ENCODE peak calls at places on chromosomes 7 and 10, in eight cellular contexts. N is cardiac muscle cell, U is SK-N-SH, K is tibial artery, T is GM23338, P is right atrium auricular region, W is PC-9, V is bronchial epithelial cell. Q is an unnamed sample. For H3K27me3, the result is how much of the 10 kb centered on the place peaks cover.

GRCh38 chr7:78734626-78735025 is 718.8 kb downstream of the MAGI2 start:
- DNase-seq in N (no peak), U (no peak), K (no peak), T (no peak), P (no peak), W (no peak), V (peak), Q (no peak)

GRCh38 chr10:78335691-78336401 is 302.2 kb downstream of the RPS24 start:
- DNase-seq in N (no peak), U (peak), K (peak), T (no peak), P (peak), W (no peak), V (no peak), Q (no peak)

GRCh38 chr10:95133997-95134396 is 60.0 kb upstream of the ACSM6 start:
- DNase-seq in N (no peak), U (no peak), K (no peak), T (peak), P (no peak), W (no peak), V (no peak), Q (no peak)

GRCh38 chr10:17645591-17646345 is 1.8 kb downstream of the STAM start:
- DNase-seq in N (no peak), U (no peak), K (no peak), T (no peak), P (no peak), W (peak), V (peak), Q (no peak)

GRCh38 chr10:8334631-8335030 is 280.1 kb downstream of the GATA3 start:
- DNase-seq in N (no peak), U (no peak), K (no peak), T (no peak), P (no peak), W (no peak), V (no peak), Q (no peak)

GRCh38 chr7:132249591-132249971 is 326.7 kb downstream of the PLXNA4 start:
- DNase-seq in N (peak), U (peak), K (no peak), T (peak), P (no peak), W (no peak), V (peak), Q (no peak)

GRCh38 chr7:4776160-4776623 is 769 bp downstream of the AP5Z1 start:
- DNase-seq in N (no peak), U (no peak), K (no peak), T (no peak), P (no peak), W (no peak), V (peak), Q (no peak)

GRCh38 chr7:3649678-3650445 is 348.8 kb downstream of the SDK1 start:
- DNase-seq in N (no peak), U (no peak), K (no peak), T (no peak), P (no peak), W (no peak), V (no peak), Q (no peak)

GRCh38 chr7:69608878-69609277 is 10.6 kb downstream of the AUTS2 start:
- DNase-seq in N (no peak), U (no peak), K (no peak), T (peak), P (no peak), W (no peak), V (no peak), Q (no peak)

GRCh38 chr7:1242129-1242572 is 9.5 kb downstream of the UNCX start:
- DNase-seq in N (no peak), U (no peak), K (no peak), T (peak), P (no peak), W (no peak), V (no peak), Q (no peak)

GRCh38 chr7:1242601-1243289 is 10.1 kb downstream of the UNCX start:
- DNase-seq in N (no peak), U (no peak), K (no peak), T (peak), P (no peak), W (no peak), V (no peak), Q (no peak)

GRCh38 chr7:1244701-1245526 is 12.2 kb downstream of the UNCX start:
- DNase-seq in N (no peak), U (no peak), K (no peak), T (no peak), P (no peak), W (no peak), V (no peak), Q (no peak)

GRCh38 chr7:1243964-1244416 is 11.3 kb downstream of the UNCX start:
- DNase-seq in N (no peak), U (no peak), K (no peak), T (peak), P (no peak), W (no peak), V (no peak), Q (no peak)

GRCh38 chr7:1243290-1243963 is 10.8 kb downstream of the UNCX start:
- DNase-seq in N (no peak), U (no peak), K (no peak), T (no peak), P (no peak), W (no peak), V (no peak), Q (no peak)
- H3K27me3 ChIP-seq in N (half or more), U (half or more), K (under half), T (half or more), P (half or more), W (half or more), V (half or more), Q (half or more)

DNA sequence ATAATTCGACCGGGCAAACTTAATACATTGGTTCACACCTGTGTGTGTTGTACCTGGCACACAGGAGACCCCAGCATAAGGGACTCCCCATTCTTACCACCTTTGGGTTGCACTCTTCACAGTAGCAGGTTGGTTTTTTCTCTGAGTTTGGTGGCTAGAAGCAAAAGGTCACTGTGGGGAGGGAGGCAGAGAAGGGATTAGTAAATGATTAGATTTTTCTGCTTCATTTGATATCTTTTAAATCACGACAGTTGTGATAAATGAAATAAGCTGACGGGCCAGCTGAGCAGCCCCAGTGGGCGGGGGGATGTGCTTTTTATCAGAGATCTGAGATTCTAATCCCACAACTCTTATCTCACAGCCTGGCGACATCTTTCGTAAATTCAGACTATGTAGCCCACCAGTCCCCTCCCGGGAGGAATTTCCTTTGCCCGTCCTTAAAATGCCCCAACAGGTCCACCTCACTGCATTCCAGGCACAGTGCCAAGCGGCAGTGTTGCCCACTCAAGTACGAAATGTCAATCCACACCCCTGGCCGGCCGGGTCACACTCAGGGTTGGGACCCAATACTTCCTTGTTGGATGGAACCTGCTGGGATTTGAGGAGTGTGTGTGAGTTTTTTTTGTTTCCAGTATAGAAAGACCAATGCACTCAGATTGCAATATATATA is 10.5 kb upstream of the KCP start:
- DNase-seq in N (no peak), U (peak), K (peak), T (no peak), P (no peak), W (peak), V (no peak), Q (no peak)
- H3K27me3 ChIP-seq in N (under half), U (half or more), K (under half), T (under half), P (under half), W (under half), V (under half), Q (under half)

DNA sequence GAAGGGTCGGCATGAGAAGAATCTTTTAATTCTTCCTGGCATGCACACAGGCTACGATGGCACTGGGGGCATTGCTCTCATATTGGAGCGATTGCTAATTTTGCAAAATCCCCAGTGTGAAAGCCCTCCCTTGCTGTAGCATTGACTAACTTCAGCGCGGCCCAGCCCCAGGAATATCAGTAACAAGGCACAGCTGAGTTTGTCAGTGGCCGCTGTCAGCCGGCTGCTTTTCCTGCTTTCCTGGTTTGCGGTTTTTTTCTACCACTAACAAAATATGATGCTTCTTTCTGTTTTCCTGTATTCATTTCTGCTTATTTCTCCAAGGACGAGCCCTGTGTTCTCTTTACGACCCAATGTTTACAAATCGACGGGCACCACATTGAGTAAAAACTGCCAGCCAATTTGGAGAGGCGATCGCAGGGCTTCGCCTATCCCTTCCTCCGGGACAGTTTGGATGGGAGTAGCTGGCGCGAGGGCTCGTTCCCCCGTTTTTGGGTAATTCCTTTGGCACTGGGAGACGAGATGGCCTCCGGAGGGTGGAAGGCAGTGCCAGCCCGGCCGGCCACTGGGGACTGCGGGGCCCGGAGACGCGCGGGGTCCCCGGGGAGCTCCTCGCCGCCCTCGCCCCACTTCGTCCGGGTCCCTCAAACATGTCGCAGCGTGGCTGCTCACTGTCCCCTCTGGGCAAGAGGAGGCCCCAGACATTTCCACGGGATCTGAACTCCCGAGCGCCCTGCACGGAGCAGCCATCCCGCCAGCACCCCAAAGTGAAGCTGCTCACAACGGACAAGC is 949 bp downstream of the ADARB2 start:
- DNase-seq in N (no peak), U (peak), K (no peak), T (no peak), P (no peak), W (no peak), V (no peak), Q (no peak)
- H3K27me3 ChIP-seq in N (half or more), U (under half), K (under half), T (under half), P (under half), W (half or more), V (under half), Q (under half)

GRCh38 chr7:27161214-27161720 is 4.1 kb downstream of the HOXA9 start:
- DNase-seq in N (no peak), U (no peak), K (peak), T (no peak), P (no peak), W (no peak), V (no peak), Q (no peak)
- H3K27me3 ChIP-seq in N (half or more), U (half or more), K (under half), T (half or more), P (half or more), W (under half), V (half or more), Q (half or more)

GRCh38 chr7:27111753-27112277 is 9.3 kb upstream of the HOXA2 start:
- DNase-seq in N (no peak), U (no peak), K (no peak), T (no peak), P (no peak), W (no peak), V (no peak), Q (no peak)
- H3K27me3 ChIP-seq in N (half or more), U (half or more), K (under half), T (half or more), P (under half), W (under half), V (half or more), Q (under half)

GRCh38 chr7:157013101-157013500 is 2.6 kb upstream of the MNX1 start:
- DNase-seq in N (no peak), U (peak), K (no peak), T (no peak), P (no peak), W (no peak), V (no peak), Q (no peak)

GRCh38 chr7:157010588-157011332 is at the start of gene MNX1:
- DNase-seq in N (no peak), U (peak), K (peak), T (peak), P (no peak), W (peak), V (peak), Q (peak)

GRCh38 chr7:157009778-157010587 is 480 bp downstream of the MNX1 start:
- DNase-seq in N (no peak), U (peak), K (peak), T (peak), P (no peak), W (no peak), V (no peak), Q (no peak)

GRCh38 chr7:157012113-157012547 is 1.7 kb upstream of the MNX1 start:
- DNase-seq in N (no peak), U (peak), K (no peak), T (no peak), P (no peak), W (no peak), V (no peak), Q (no peak)

GRCh38 chr7:157011333-157012112 is 1.1 kb upstream of the MNX1 start:
- DNase-seq in N (no peak), U (peak), K (peak), T (peak), P (no peak), W (no peak), V (no peak), Q (no peak)
- H3K27me3 ChIP-seq in N (half or more), U (half or more), K (under half), T (half or more), P (under half), W (under half), V (half or more), Q (half or more)

DNA sequence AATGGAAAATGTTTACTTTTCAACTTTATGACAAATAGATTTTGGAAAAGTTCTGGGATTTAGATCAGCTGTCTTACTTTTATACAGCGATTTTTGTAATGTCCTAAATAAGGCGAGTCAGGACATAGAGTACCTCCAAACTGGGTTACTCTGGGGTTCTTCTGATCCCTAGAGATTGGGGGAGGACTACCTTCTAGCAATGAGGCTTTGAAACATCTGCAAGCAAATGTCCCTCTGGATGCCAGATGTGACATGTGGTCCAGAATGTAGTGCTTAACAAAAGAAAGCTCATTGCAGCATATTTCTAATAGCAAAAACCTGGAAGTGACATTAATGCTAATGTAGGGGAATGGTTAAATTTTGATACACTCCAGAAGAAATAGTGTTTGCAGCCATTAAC is 36.1 kb downstream of the ABRAXAS2 start:
- DNase-seq in N (no peak), U (peak), K (no peak), T (no peak), P (no peak), W (no peak), V (no peak), Q (no peak)
- H3K27me3 ChIP-seq in N (under half), U (under half), K (under half), T (under half), P (under half), W (under half), V (under half), Q (under half)

GRCh38 chr10:117596666-117597065 is 54.1 kb downstream of the EMX2 start:
- DNase-seq in N (no peak), U (no peak), K (no peak), T (no peak), P (no peak), W (no peak), V (no peak), Q (no peak)

GRCh38 chr10:117597216-117597615 is 54.7 kb downstream of the EMX2 start:
- DNase-seq in N (no peak), U (no peak), K (no peak), T (no peak), P (no peak), W (no peak), V (peak), Q (no peak)

GRCh38 chr10:117603726-117604125 is 61.2 kb downstream of the EMX2 start:
- DNase-seq in N (no peak), U (no peak), K (no peak), T (no peak), P (no peak), W (no peak), V (no peak), Q (no peak)

GRCh38 chr10:117603081-117603480 is 60.5 kb downstream of the EMX2 start:
- DNase-seq in N (no peak), U (no peak), K (no peak), T (no peak), P (no peak), W (no peak), V (no peak), Q (no peak)

DNA sequence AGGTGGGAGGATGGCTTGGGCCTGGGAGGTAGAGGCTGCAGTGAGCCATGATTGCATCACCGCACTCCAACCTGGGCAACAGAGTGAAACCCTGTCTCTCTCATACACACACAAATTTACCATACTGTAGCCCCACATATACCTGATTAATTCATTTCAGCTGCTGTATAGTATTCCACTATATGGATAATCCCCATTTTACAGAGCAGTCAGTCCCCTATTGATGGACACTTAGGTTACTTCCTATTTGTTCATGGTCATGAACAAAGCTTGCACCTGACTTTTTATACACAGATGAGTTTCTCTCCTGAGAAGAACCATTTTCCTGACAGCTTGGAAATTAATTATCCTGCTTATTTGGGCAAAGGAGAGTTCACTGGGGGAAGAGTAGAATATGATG is 59.2 kb downstream of the EMX2 start:
- DNase-seq in N (no peak), U (no peak), K (no peak), T (no peak), P (no peak), W (no peak), V (no peak), Q (no peak)
- H3K27me3 ChIP-seq in N (under half), U (under half), K (under half), T (under half), P (under half), W (under half), V (under half), Q (under half)

GRCh38 chr10:71579668-71580067 is 139.9 kb downstream of the C10orf105 start:
- DNase-seq in N (no peak), U (no peak), K (no peak), T (no peak), P (no peak), W (no peak), V (no peak), Q (no peak)
- H3K27me3 ChIP-seq in N (under half), U (under half), K (under half), T (under half), P (under half), W (under half), V (under half), Q (under half)

DNA sequence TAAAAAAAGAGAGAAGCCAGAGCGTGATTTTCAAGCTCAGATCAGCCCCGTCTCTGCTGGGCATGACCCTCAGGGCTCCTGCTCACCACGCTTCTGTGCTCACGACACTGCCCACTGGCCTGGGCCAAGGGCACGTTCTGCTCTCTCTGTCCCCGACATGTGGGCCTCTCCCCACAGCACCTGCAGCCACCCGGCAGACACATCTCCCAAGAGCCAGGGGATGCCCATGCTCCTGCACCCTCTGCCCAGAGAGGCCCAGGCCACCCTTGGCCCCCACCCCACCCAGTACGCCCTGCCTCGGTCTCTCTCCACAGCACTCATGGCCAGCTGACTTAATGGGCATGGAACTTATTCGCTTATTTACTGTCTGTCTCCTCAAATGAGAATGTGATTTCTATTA is 175.4 kb upstream of the RNF32 start:
- DNase-seq in N (no peak), U (no peak), K (no peak), T (no peak), P (no peak), W (no peak), V (no peak), Q (no peak)
- H3K27me3 ChIP-seq in N (under half), U (under half), K (under half), T (under half), P (under half), W (half or more), V (under half), Q (under half)